ENCODE peak calls at places on chromosomes 6 and 20, in seven cellular contexts. D is HCT116, K is K562, N is H1, V is GM12878, P is HepG2, W is SK-N-SH. M is an unnamed sample.

GRCh38 chr6:30097902-30098606 is 14.8 kb downstream of the TRIM31 start:
- DNase-seq in D (no peak), K (peak; percentile 47), N (no peak), V (no peak), P (no peak), W (no peak), M (no peak)

GRCh38 chr6:4157506-4157905 is 22.1 kb upstream of the ECI2 start:
- DNase-seq in D (no peak), K (no peak), N (no peak), V (no peak), P (no peak), W (no peak), M (no peak)

GRCh38 chr6:13526718-13527668 is 39.6 kb upstream of the GFOD1 start:
- DNase-seq in D (no peak), K (no peak), N (peak; percentile 44), V (peak; percentile 69), P (no peak), W (peak; percentile 72), M (no peak)

GRCh38 chr20:38924718-38925117 is 1.5 kb upstream of the FAM83D start:
- DNase-seq in D (no peak), K (no peak), N (no peak), V (no peak), P (no peak), W (no peak), M (no peak)

GRCh38 chr6:17012421-17013225 is 89.2 kb upstream of the STMND1 start:
- DNase-seq in D (no peak), K (no peak), N (no peak), V (no peak), P (no peak), W (peak; percentile 45), M (no peak)

GRCh38 chr20:2604506-2604835 is 48.0 kb upstream of the NOP56 start:
- DNase-seq in D (no peak), K (no peak), N (no peak), V (no peak), P (no peak), W (peak; percentile 26), M (no peak)

GRCh38 chr6:79922018-79922417 is 25.3 kb downstream of the ELOVL4 start:
- DNase-seq in D (no peak), K (no peak), N (no peak), V (no peak), P (no peak), W (no peak), M (no peak)

GRCh38 chr6:10964684-10965083 is 77.8 kb downstream of the SYCP2L start:
- DNase-seq in D (no peak), K (no peak), N (no peak), V (peak; percentile 37), P (no peak), W (no peak), M (no peak)

GRCh38 chr20:57835462-57836455 is 125.9 kb upstream of the PMEPA1 start:
- DNase-seq in D (no peak), K (no peak), N (no peak), V (no peak), P (no peak), W (no peak), M (no peak)

GRCh38 chr6:8170245-8170644 is 67.9 kb upstream of the EEF1E1 start:
- DNase-seq in D (no peak), K (no peak), N (no peak), V (no peak), P (no peak), W (no peak), M (no peak)
- TF ChIP-seq CTCF in D (no peak), K (no peak), N (peak; percentile 48), V (no peak), P (no peak), W (no peak), M (peak; percentile 30)

DNA sequence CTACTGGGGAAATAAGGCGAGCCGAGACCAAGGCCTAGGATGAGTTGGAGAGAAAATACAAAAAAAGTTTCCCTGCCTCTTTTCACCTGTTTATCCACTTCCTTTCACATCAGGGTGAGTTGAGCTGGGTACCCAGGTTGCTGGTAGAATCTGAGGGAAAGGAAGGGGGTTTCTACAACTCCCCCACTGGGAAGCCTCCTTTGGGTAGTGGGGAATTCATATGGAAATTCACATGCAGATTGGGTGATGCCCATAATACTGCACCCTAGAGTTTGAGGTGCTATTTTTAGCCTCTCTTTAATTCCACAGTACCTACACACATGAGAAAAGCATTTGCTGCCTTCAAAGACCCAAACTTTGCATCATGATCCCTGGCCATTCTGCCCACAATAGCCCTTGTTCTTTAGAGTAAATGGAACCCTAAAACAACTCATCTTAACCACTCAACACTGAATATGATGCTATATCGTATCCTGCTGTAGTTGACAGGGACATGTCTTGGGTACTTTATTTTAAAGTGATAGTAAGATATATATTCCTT is 2.7 kb downstream of the OSTM1 start:
- DNase-seq in D (no peak), K (no peak), N (no peak), V (no peak), P (no peak), W (no peak), M (no peak)
- TF ChIP-seq SIN3A in D (no peak), K (no peak), N (no peak), V (no peak), P (no peak), W (no peak), M (no peak)

DNA sequence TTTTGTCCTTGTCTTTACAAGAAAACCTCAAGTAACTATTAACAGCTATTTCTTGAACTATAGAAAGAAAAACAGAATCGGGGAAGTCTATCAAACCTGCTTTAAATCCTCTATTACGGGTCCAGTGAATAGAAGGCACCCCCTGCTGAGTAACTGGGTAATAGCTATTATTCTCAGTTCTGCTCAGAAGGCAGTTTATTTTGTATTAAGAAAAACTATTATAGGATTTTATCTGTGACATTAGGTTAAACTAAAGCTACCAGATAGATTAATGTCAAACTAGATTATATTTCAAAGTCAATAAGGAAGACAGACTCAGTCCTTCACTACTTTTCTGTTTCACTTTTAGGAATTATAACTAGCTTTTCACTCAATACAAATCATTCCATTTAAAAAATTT is 93.7 kb downstream of the DST start:
- DNase-seq in D (no peak), K (peak; percentile 19), N (no peak), V (no peak), P (no peak), W (peak; percentile 27), M (no peak)
- TF ChIP-seq CTCF in D (no peak), K (peak; percentile 60), N (no peak), V (peak; percentile 24), P (peak; percentile 47), W (peak; percentile 67), M (peak; percentile 12)

GRCh38 chr20:50981714-50982048 is 23.1 kb downstream of the MOCS3 start:
- DNase-seq in D (no peak), K (no peak), N (no peak), V (no peak), P (no peak), W (no peak), M (no peak)

GRCh38 chr20:50980851-50981713 is 22.5 kb downstream of the MOCS3 start:
- DNase-seq in D (peak; percentile 41), K (peak; percentile 81), N (peak; percentile 82), V (peak; percentile 2), P (peak; percentile 79), W (peak; percentile 83), M (no peak)

GRCh38 chr20:50977066-50978045 is 18.7 kb downstream of the MOCS3 start:
- DNase-seq in D (no peak), K (no peak), N (no peak), V (no peak), P (no peak), W (no peak), M (no peak)

GRCh38 chr20:50980071-50980681 is 21.6 kb downstream of the MOCS3 start:
- DNase-seq in D (no peak), K (no peak), N (no peak), V (no peak), P (peak; percentile 64), W (no peak), M (peak; percentile 99)

DNA sequence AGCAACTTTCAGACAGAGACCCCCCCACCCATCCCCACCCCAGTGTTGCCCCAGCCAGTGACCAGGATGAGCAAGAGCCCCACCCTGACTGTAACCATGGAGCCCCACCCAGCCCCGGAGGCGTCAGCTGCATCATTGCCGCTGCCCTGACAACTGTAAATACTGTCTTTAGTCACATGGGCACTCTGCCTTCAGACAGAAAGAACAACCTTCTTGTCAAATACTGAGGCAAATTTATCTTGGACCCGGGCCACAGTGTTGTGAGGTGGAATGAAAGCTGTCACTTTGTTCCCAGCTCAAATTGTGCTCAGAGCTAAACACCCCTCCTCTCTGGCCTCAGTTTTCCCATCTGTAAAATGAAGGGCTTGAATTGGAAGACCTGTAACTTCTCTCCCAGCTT is 23.8 kb downstream of the MOCS3 start:
- DNase-seq in D (no peak), K (no peak), N (no peak), V (no peak), P (peak; percentile 37), W (no peak), M (no peak)
- TF ChIP-seq SIN3A in D (no peak), K (no peak), N (no peak), V (no peak), P (no peak), W (no peak), M (no peak)

GRCh38 chr6:26270903-26271639 is 93.9 kb upstream of the BTN3A2 start:
- DNase-seq in D (no peak), K (no peak), N (peak; percentile 85), V (peak; percentile 98), P (no peak), W (peak; percentile 87), M (no peak)

GRCh38 chr6:26273673-26274595 is 91.1 kb upstream of the BTN3A2 start:
- DNase-seq in D (no peak), K (no peak), N (no peak), V (no peak), P (no peak), W (no peak), M (no peak)

GRCh38 chr6:26271640-26272090 is 93.3 kb upstream of the BTN3A2 start:
- DNase-seq in D (no peak), K (no peak), N (no peak), V (no peak), P (no peak), W (no peak), M (no peak)

GRCh38 chr6:26270121-26270861 is 94.7 kb upstream of the BTN3A2 start:
- DNase-seq in D (no peak), K (no peak), N (no peak), V (no peak), P (no peak), W (no peak), M (no peak)

GRCh38 chr6:26272171-26272631 is 92.8 kb upstream of the BTN3A2 start:
- DNase-seq in D (no peak), K (no peak), N (peak; percentile 76), V (no peak), P (no peak), W (no peak), M (no peak)
- TF ChIP-seq CTCF in D (no peak), K (no peak), N (no peak), V (no peak), P (peak; percentile 54), W (no peak), M (no peak)

DNA sequence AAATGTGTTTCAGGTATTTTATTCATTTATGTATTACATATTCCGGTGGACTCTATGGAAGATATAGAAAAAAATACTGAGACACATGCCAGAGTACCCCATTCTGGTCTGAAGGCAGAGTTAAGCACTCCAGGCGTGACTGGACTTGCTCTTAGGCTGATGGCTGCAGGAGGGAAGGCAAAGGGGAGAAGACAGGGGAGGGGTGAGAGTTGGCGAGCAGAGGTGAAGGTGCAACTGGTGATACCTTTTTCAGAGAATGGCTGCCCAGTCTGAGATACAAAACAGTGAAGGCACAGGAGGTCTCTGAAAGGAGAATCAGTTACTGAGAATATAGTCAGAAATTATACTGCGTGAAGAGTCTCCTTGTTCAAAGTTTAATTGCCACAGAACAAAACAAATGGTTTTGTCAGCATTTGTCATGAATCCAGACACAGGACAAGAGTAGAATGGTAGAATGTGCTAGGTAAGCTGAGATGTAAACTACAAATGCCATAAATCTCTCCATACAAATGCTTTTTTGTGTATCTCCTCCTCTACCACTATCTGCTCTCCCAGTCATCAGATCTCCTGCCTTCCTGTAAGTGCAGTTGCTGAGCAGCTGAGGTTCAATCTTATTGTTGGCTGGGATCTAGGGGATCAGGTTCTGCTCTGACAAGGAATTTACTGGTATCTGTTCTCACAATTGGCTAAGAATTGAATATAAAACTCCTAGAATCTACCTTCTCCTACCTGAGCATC is 104.2 kb upstream of the DST start:
- DNase-seq in D (no peak), K (no peak), N (no peak), V (no peak), P (no peak), W (no peak), M (no peak)
- TF ChIP-seq SIN3A in D (no peak), K (no peak), N (no peak), V (no peak), P (no peak), W (no peak), M (no peak)

M was measured in Panc1.